ENCODE peak calls at places on chromosomes 6 and 20, in six cellular contexts. K, B, R, W, Y and X are unnamed samples.

GRCh38 chr6:170028629-170029345 is 262.1 kb downstream of the DLL1 start:
- DNase-seq in W (peak; percentile 48), Y (no peak), R (no peak), K (peak; percentile 55), B (no peak), X (peak; percentile 7)

GRCh38 chr6:27251672-27252251 is 4.3 kb downstream of the PRSS16 start:
- DNase-seq in R (peak; percentile 67), K (no peak), Y (peak; percentile 97), W (no peak), B (peak; percentile 93), X (no peak)

GRCh38 chr20:47392015-47392720 is 35.7 kb upstream of the ZMYND8 start:
- DNase-seq in R (peak; percentile 93), Y (no peak), W (peak; percentile 71), K (no peak), B (peak; percentile 80), X (peak; percentile 25)

GRCh38 chr6:52231411-52232127 is 12.7 kb downstream of the IL17F start:
- DNase-seq in R (no peak), W (no peak), B (no peak), Y (no peak), K (no peak), X (no peak)

GRCh38 chr6:95545226-95545625 is 32.1 kb upstream of the MANEA start:
- DNase-seq in B (no peak), K (no peak), W (no peak), Y (no peak), R (no peak), X (peak; percentile 37)

GRCh38 chr6:30360139-30360538 is 15.2 kb downstream of the RPP21 start:
- DNase-seq in W (no peak), B (no peak), Y (peak; percentile 7), K (no peak), R (no peak), X (no peak)

GRCh38 chr6:68633654-68634502 is 1.2 kb upstream of the ADGRB3 start:
- DNase-seq in R (no peak), W (no peak), Y (no peak), K (no peak), B (no peak), X (no peak)

GRCh38 chr6:68915591-68915990 is 280.5 kb downstream of the ADGRB3 start:
- DNase-seq in B (no peak), Y (no peak), R (no peak), K (no peak), W (no peak), X (no peak)

GRCh38 chr6:3456794-3457709 is at the start of gene SLC22A23:
- DNase-seq in Y (peak; percentile 91), R (peak; percentile 43), B (peak; percentile 83), W (no peak), K (peak; percentile 76), X (peak; percentile 72)

GRCh38 chr20:47493175-47493953 is 8.3 kb upstream of the NCOA3 start:
- DNase-seq in B (peak; percentile 89), Y (no peak), W (peak; percentile 91), K (peak; percentile 94), R (peak; percentile 70), X (peak; percentile 93)

GRCh38 chr6:139376604-139377218 is 2.3 kb upstream of the CITED2 start:
- DNase-seq in B (peak; percentile 63), R (peak; percentile 68), Y (peak; percentile 26), W (peak; percentile 75), K (peak; percentile 79), X (peak; percentile 84)

GRCh38 chr6:77467038-77467437 is 3.7 kb upstream of the HTR1B start:
- DNase-seq in W (no peak), R (peak; percentile 51), B (no peak), Y (no peak), K (no peak), X (no peak)

GRCh38 chr6:52532457-52532856 is 44.4 kb downstream of the TRAM2 start:
- DNase-seq in R (no peak), Y (no peak), W (no peak), B (no peak), K (no peak), X (no peak)

GRCh38 chr20:4898282-4898681 is 103.0 kb downstream of the SLC23A2 start:
- DNase-seq in B (peak; percentile 96), R (peak; percentile 86), W (no peak), Y (no peak), K (peak; percentile 71), X (no peak)

GRCh38 chr6:89286516-89286915 is 28.6 kb downstream of the GABRR2 start:
- DNase-seq in K (no peak), Y (no peak), B (no peak), R (no peak), W (no peak), X (no peak)

GRCh38 chr20:22880277-22880676 is 154.8 kb upstream of the SSTR4 start:
- DNase-seq in K (no peak), B (no peak), W (no peak), R (no peak), Y (no peak), X (no peak)

GRCh38 chr6:73394577-73395354 is at the start of gene DDX43:
- DNase-seq in B (peak; percentile 83), K (peak; percentile 78), W (peak; percentile 61), Y (no peak), R (peak; percentile 69), X (peak; percentile 15)

GRCh38 chr6:33620158-33620583 is 951 bp upstream of the ITPR3 start:
- DNase-seq in B (peak; percentile 58), W (no peak), R (peak; percentile 35), K (peak; percentile 71), Y (peak; percentile 53), X (no peak)

GRCh38 chr20:37920270-37920669 is 17.3 kb downstream of the VSTM2L start:
- DNase-seq in B (no peak), K (no peak), R (no peak), Y (no peak), W (no peak), X (no peak)

GRCh38 chr6:107114872-107115694 is at the start of gene BEND3:
- DNase-seq in W (no peak), Y (peak; percentile 81), B (peak; percentile 31), K (no peak), R (no peak), X (peak; percentile 20)

GRCh38 chr6:11209941-11210340 is 22.5 kb downstream of the NEDD9 start:
- DNase-seq in K (no peak), W (no peak), B (no peak), Y (no peak), R (peak; percentile 79), X (no peak)

GRCh38 chr6:113953346-113953745 is 17.6 kb downstream of the HDAC2 start:
- DNase-seq in Y (no peak), B (no peak), W (no peak), K (no peak), R (peak; percentile 66), X (no peak)

GRCh38 chr6:72246926-72247325 is 360.6 kb downstream of the RIMS1 start:
- DNase-seq in B (no peak), R (no peak), K (no peak), W (no peak), Y (peak; percentile 27), X (no peak)

GRCh38 chr6:41059569-41059968 is 6.6 kb downstream of the APOBEC2 start:
- DNase-seq in Y (no peak), R (peak; percentile 45), W (no peak), K (no peak), B (no peak), X (peak; percentile 62)

GRCh38 chr6:135951169-135951568 is 99.7 kb downstream of the PDE7B start:
- DNase-seq in B (no peak), W (no peak), Y (no peak), R (no peak), K (no peak), X (no peak)

GRCh38 chr6:135953800-135954199 is 102.3 kb downstream of the PDE7B start:
- DNase-seq in K (no peak), B (no peak), R (no peak), W (no peak), Y (no peak), X (no peak)

GRCh38 chr6:135950709-135951108 is 99.2 kb downstream of the PDE7B start:
- DNase-seq in Y (no peak), K (no peak), W (no peak), R (no peak), B (no peak), X (no peak)

GRCh38 chr6:135955106-135955505 is 103.6 kb downstream of the PDE7B start:
- DNase-seq in K (no peak), W (no peak), R (no peak), Y (no peak), B (no peak), X (no peak)
- H3K4me1 ChIP-seq in K (no peaks in the 10 kb centered on the region), W (no peaks in the 10 kb centered on the region), R (no peaks in the 10 kb centered on the region), Y (no peaks in the 10 kb centered on the region), B (no peaks in the 10 kb centered on the region), X (no peaks in the 10 kb centered on the region)

GRCh38 chr6:25370175-25371036 is 91.2 kb downstream of the CARMIL1 start:
- DNase-seq in B (no peak), W (no peak), K (no peak), R (no peak), Y (no peak), X (no peak)

GRCh38 chr6:25369043-25369442 is 89.9 kb downstream of the CARMIL1 start:
- DNase-seq in Y (no peak), K (no peak), R (peak; percentile 29), W (no peak), B (no peak), X (no peak)

GRCh38 chr6:25369450-25370086 is 90.4 kb downstream of the CARMIL1 start:
- DNase-seq in W (no peak), Y (peak; percentile 36), K (no peak), R (peak; percentile 54), B (no peak), X (peak; percentile 11)

GRCh38 chr6:25365159-25365558 is 86.0 kb downstream of the CARMIL1 start:
- DNase-seq in B (no peak), W (no peak), K (no peak), Y (no peak), R (no peak), X (no peak)

GRCh38 chr6:25366785-25367657 is 87.8 kb downstream of the CARMIL1 start:
- DNase-seq in Y (no peak), R (peak; percentile 20), B (no peak), K (no peak), W (no peak), X (no peak)
- H3K4me3 ChIP-seq in Y (no peak overlapping the region), R (no peak overlapping the region), B (no peak overlapping the region), K (no peak overlapping the region), W (no peak overlapping the region), X (no peak overlapping the region)

GRCh38 chr20:49878977-49879376 is 36.4 kb downstream of the SPATA2 start:
- DNase-seq in Y (no peak), W (no peak), B (no peak), R (no peak), K (no peak), X (no peak)

GRCh38 chr20:49882171-49882970 is 33.0 kb downstream of the SPATA2 start:
- DNase-seq in R (no peak), Y (no peak), B (no peak), W (no peak), K (peak; percentile 60), X (no peak)

GRCh38 chr20:49883246-49883802 is 32.0 kb downstream of the SPATA2 start:
- DNase-seq in K (peak; percentile 53), R (no peak), W (no peak), B (no peak), Y (no peak), X (no peak)

GRCh38 chr20:49880177-49880576 is 35.2 kb downstream of the SPATA2 start:
- DNase-seq in R (peak; percentile 69), Y (no peak), K (peak; percentile 56), B (no peak), W (no peak), X (no peak)

GRCh38 chr20:49880724-49881445 is 34.4 kb downstream of the SPATA2 start:
- DNase-seq in B (no peak), Y (no peak), W (no peak), K (peak; percentile 57), R (no peak), X (no peak)
- TF ChIP-seq CTCF in B (no peak), Y (no peak), W (no peak), K (no peak), R (no peak), X (no peak)

GRCh38 chr6:79071547-79071946 is 6.5 kb downstream of the PHIP start:
- DNase-seq in Y (no peak), B (no peak), W (no peak), R (no peak), K (no peak), X (no peak)
- H3K4me1 ChIP-seq in Y (peaks cover 21% of the 10 kb centered on the region), B (peaks cover 17% of the 10 kb centered on the region), W (peaks cover 67% of the 10 kb centered on the region), R (no peaks in the 10 kb centered on the region), K (no peaks in the 10 kb centered on the region), X (peaks cover 48% of the 10 kb centered on the region)